ENCODE peak calls at places on chromosomes 5 and 9, in four cellular contexts. One of them, this sample, is unnamed.

GRCh38 chr9:29312327-29312726 is 1739.0 kb upstream of the C9orf72 start:
- DNase-seq in K562: no peak
- DNase-seq in HepG2: no peak
- DNase-seq in A549: no peak
- DNase-seq in this sample: no peak

GRCh38 chr9:32502459-32502858 is 23.5 kb downstream of the RIGI start:
- DNase-seq in K562: no peak
- DNase-seq in A549: peak
- DNase-seq in HepG2: no peak
- DNase-seq in this sample: no peak

GRCh38 chr5:141734501-141735231 is 52.6 kb upstream of the ARAP3 start:
- DNase-seq in HepG2: no peak
- DNase-seq in K562: peak
- DNase-seq in A549: peak
- DNase-seq in this sample: peak

GRCh38 chr5:56909294-56910122 is at the start of gene SETD9:
- DNase-seq in HepG2: peak
- DNase-seq in A549: peak
- DNase-seq in K562: peak
- DNase-seq in this sample: peak

GRCh38 chr5:170408189-170408588 is 19.0 kb upstream of the KCNMB1 start:
- DNase-seq in K562: no peak
- DNase-seq in A549: no peak
- DNase-seq in HepG2: no peak
- DNase-seq in this sample: no peak

GRCh38 chr5:65833780-65834179 is 92.6 kb upstream of the ERBIN start:
- DNase-seq in A549: no peak
- DNase-seq in K562: no peak
- DNase-seq in HepG2: no peak
- DNase-seq in this sample: no peak

GRCh38 chr5:141637266-141637692 is 482 bp downstream of the RELL2 start:
- DNase-seq in A549: no peak
- DNase-seq in K562: peak
- DNase-seq in HepG2: no peak
- DNase-seq in this sample: peak

GRCh38 chr5:67006152-67006848 is 190.3 kb downstream of the CD180 start:
- DNase-seq in A549: no peak
- DNase-seq in HepG2: no peak
- DNase-seq in K562: no peak
- DNase-seq in this sample: no peak

GRCh38 chr5:57779383-57780223 is 297.0 kb upstream of the ACTBL2 start:
- DNase-seq in A549: peak
- DNase-seq in K562: no peak
- DNase-seq in HepG2: peak
- DNase-seq in this sample: peak

GRCh38 chr5:41156739-41157138 is 56.6 kb downstream of the C6 start:
- DNase-seq in A549: peak
- DNase-seq in HepG2: no peak
- DNase-seq in K562: no peak
- DNase-seq in this sample: no peak

GRCh38 chr9:129071526-129072131 is 9.3 kb upstream of the DOLPP1 start:
- DNase-seq in K562: no peak
- DNase-seq in A549: no peak
- DNase-seq in HepG2: no peak
- DNase-seq in this sample: peak

GRCh38 chr5:136337788-136338187 is 27.6 kb downstream of the TRPC7 start:
- DNase-seq in K562: no peak
- DNase-seq in HepG2: peak
- DNase-seq in A549: no peak
- DNase-seq in this sample: no peak

GRCh38 chr9:79362100-79363081 is 209.4 kb upstream of the TLE4 start:
- DNase-seq in A549: peak
- DNase-seq in HepG2: no peak
- DNase-seq in K562: no peak
- DNase-seq in this sample: peak

GRCh38 chr5:110956913-110957813 is 114.3 kb upstream of the TSLP start:
- DNase-seq in HepG2: no peak
- DNase-seq in A549: no peak
- DNase-seq in K562: no peak
- DNase-seq in this sample: no peak

GRCh38 chr9:125262217-125262991 is 778 bp downstream of the GAPVD1 start:
- DNase-seq in K562: no peak
- DNase-seq in HepG2: peak
- DNase-seq in A549: no peak
- DNase-seq in this sample: no peak

GRCh38 chr5:59079622-59080620 is 497.0 kb downstream of the RAB3C start:
- DNase-seq in A549: peak
- DNase-seq in K562: no peak
- DNase-seq in HepG2: peak
- DNase-seq in this sample: no peak

GRCh38 chr5:1386274-1386717 is 41.4 kb upstream of the CLPTM1L start:
- DNase-seq in HepG2: no peak
- DNase-seq in A549: peak
- DNase-seq in K562: peak
- DNase-seq in this sample: peak

GRCh38 chr9:27818348-27818747 is 245.1 kb upstream of the C9orf72 start:
- DNase-seq in K562: no peak
- DNase-seq in HepG2: no peak
- DNase-seq in A549: no peak
- DNase-seq in this sample: no peak

GRCh38 chr5:116858705-116859333 is 284.2 kb upstream of the SEMA6A start:
- DNase-seq in K562: no peak
- DNase-seq in HepG2: peak
- DNase-seq in A549: no peak
- DNase-seq in this sample: no peak

GRCh38 chr9:79946718-79947117 is 375.0 kb downstream of the TLE4 start:
- DNase-seq in HepG2: no peak
- DNase-seq in A549: no peak
- DNase-seq in K562: no peak
- DNase-seq in this sample: no peak

GRCh38 chr5:96008987-96009647 is 47.5 kb upstream of the ELL2 start:
- DNase-seq in A549: no peak
- DNase-seq in K562: no peak
- DNase-seq in HepG2: no peak
- DNase-seq in this sample: no peak

DNA sequence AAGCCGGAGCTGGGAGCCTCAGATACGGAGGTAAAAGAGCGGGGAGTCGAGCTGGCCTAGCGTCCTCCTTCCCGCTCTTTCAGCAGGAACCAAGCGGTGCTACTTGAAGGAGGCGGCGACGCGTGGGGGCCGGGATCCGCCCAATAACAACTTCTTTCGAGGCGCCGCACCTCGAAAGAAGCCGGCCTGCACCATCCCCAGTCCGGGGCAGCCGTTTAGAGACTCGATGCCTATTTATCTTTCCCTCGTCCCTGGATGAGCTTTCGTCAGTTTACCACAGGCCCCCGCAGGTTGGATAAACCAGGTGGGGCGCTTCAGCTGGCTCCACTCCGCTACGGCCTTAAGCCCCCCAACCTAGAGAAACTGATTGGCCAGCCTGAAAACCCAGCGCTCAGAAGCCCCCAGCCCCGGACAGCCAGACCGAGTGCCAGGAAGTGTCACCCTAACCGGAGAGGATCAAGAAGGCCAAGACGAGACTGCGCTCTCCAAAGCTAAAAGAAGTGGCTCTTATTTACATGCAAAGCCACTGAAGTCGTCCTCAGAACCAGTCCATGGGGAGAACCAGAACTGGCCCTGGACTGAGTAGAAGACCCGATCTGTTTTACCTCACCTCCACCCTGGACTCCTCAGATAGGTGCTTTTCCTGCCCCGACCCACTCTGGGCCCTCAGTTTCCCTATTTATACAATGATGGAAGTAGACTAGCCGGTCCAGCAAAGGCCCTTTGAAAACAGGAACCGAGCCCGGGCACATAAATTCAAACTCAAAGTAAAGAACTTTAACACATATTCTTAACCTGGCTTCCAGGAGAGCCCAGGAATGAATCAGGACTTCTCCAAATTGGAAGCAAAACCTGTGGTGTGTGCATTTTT is 1.4 kb downstream of the HAND1 start:
- DNase-seq in HepG2: no peak
- DNase-seq in K562: no peak
- DNase-seq in A549: no peak
- DNase-seq in this sample: peak
- TF ChIP-seq JUN in HepG2: no peak
- TF ChIP-seq JUN in K562: no peak
- TF ChIP-seq JUN in A549: no peak
- TF ChIP-seq JUN in this sample: no peak

GRCh38 chr9:137432687-137433348 is 8.3 kb downstream of the ENTPD8 start:
- DNase-seq in K562: no peak
- DNase-seq in HepG2: no peak
- DNase-seq in A549: no peak
- DNase-seq in this sample: no peak

GRCh38 chr9:137429546-137429890 is 6.3 kb downstream of the NOXA1 start:
- DNase-seq in K562: no peak
- DNase-seq in A549: no peak
- DNase-seq in HepG2: no peak
- DNase-seq in this sample: no peak

GRCh38 chr9:137429974-137430722 is 7.0 kb downstream of the NOXA1 start:
- DNase-seq in A549: no peak
- DNase-seq in K562: peak
- DNase-seq in HepG2: no peak
- DNase-seq in this sample: peak

GRCh38 chr9:137430723-137431415 is 7.7 kb downstream of the NOXA1 start:
- DNase-seq in HepG2: no peak
- DNase-seq in K562: no peak
- DNase-seq in A549: no peak
- DNase-seq in this sample: no peak

GRCh38 chr9:137431416-137431931 is 8.3 kb downstream of the NOXA1 start:
- DNase-seq in K562: no peak
- DNase-seq in A549: no peak
- DNase-seq in HepG2: no peak
- DNase-seq in this sample: no peak
- TF ChIP-seq JUN in K562: no peak
- TF ChIP-seq JUN in A549: no peak
- TF ChIP-seq JUN in HepG2: no peak
- TF ChIP-seq JUN in this sample: no peak

DNA sequence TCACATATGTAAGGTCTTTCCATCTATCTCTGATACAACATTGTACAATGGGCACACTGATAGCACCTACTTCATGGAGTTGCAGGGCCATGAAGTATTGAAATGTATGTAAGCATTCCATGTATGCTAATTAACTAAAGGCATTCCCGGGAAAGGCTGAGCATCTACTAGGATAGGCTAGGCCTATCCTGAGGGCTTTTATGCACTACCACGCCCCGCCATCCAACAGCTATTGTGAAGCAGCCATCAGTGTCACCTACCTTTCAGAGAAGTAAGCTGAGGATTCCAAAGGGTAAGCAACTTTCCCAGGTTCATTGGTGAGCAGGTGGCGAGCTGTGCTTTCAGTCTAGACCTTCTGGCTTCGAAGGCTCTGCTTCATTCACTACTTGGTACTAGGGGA is 47.6 kb downstream of the NSG2 start:
- DNase-seq in A549: no peak
- DNase-seq in K562: no peak
- DNase-seq in HepG2: no peak
- DNase-seq in this sample: peak
- TF ChIP-seq JUN in A549: no peak
- TF ChIP-seq JUN in K562: no peak
- TF ChIP-seq JUN in HepG2: no peak
- TF ChIP-seq JUN in this sample: no peak

GRCh38 chr5:61342066-61342465 is 10.0 kb downstream of the ZSWIM6 start:
- DNase-seq in HepG2: no peak
- DNase-seq in K562: no peak
- DNase-seq in A549: peak
- DNase-seq in this sample: no peak
- TF ChIP-seq JUN in HepG2: no peak
- TF ChIP-seq JUN in K562: no peak
- TF ChIP-seq JUN in A549: no peak
- TF ChIP-seq JUN in this sample: no peak

GRCh38 chr9:34072410-34072809 is 23.7 kb upstream of the UBAP2 start:
- DNase-seq in K562: no peak
- DNase-seq in A549: no peak
- DNase-seq in HepG2: no peak
- DNase-seq in this sample: no peak

GRCh38 chr9:34069831-34070230 is 21.1 kb upstream of the UBAP2 start:
- DNase-seq in K562: no peak
- DNase-seq in A549: no peak
- DNase-seq in HepG2: no peak
- DNase-seq in this sample: no peak

GRCh38 chr9:34070601-34071340 is 22.1 kb upstream of the UBAP2 start:
- DNase-seq in K562: no peak
- DNase-seq in A549: no peak
- DNase-seq in HepG2: no peak
- DNase-seq in this sample: no peak

GRCh38 chr9:34072868-34073590 is 24.3 kb upstream of the UBAP2 start:
- DNase-seq in HepG2: peak
- DNase-seq in K562: no peak
- DNase-seq in A549: peak
- DNase-seq in this sample: no peak
- TF ChIP-seq JUN in HepG2: no peak
- TF ChIP-seq JUN in K562: no peak
- TF ChIP-seq JUN in A549: peak
- TF ChIP-seq JUN in this sample: no peak

DNA sequence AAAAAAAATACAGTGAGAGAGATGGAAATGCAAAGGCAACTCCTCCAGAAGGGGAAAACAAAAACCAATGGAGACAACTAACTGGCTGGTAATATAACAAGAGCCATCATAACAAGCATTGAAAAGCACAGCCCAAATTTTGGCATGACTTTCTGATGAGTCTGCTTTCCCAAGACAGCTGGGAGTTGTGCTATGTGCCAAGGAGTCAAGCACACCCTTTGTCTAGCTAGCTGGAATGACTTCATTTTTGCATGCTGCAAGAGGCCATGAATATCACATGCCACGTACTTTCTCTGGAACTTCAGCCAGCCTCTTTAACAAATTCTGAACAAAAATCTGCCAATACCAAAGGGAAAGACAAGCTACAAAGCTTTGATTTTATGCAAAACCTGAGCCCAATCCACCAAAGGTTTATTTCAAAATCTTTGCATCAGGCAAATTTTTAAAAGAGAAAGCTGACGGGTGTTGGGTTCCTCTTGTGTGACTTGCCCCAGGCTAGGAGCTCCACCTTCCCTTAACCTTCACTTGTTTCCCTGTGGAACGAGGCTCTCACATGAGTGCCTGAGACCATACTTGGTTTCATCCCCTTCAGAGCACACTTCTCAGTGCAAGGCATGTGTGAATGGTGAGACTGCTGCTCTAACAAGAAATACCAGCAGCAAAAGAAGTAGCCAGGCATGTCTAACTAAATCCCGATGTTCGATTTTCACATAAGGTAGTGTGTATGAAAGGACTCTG is 47.3 kb downstream of the S1PR3 start:
- DNase-seq in K562: no peak
- DNase-seq in HepG2: no peak
- DNase-seq in A549: no peak
- DNase-seq in this sample: no peak
- TF ChIP-seq JUN in K562: no peak
- TF ChIP-seq JUN in HepG2: no peak
- TF ChIP-seq JUN in A549: no peak
- TF ChIP-seq JUN in this sample: no peak

This sample was measured in WTC11.